ENCODE peak calls at places on chromosomes 16 and 17, in eight cellular contexts. V is neural progenitor cell, P is brain microvascular endothelial cell, E is heart left ventricle, K is pancreas, S is PC-3, I is psoas muscle, R is coronary artery. F is an unnamed sample.

GRCh38 chr16:67486805-67487204 is 3.5 kb upstream of the AGRP start:
- DNase-seq in V (no peak), P (no peak), E (no peak), K (no peak), S (no peak), I (no peak), R (no peak), F (no peak)

GRCh38 chr16:80151706-80152073 is 389.1 kb upstream of the DYNLRB2 start:
- DNase-seq in V (no peak), P (no peak), E (no peak), K (no peak), S (no peak), I (no peak), R (no peak), F (no peak)

GRCh38 chr16:70703041-70703834 is 17.4 kb upstream of the MTSS2 start:
- DNase-seq in V (peak; percentile 55), P (peak; percentile 71), E (peak; percentile 78), K (no peak), S (no peak), I (peak; percentile 75), R (peak; percentile 93), F (no peak)

GRCh38 chr16:48963306-48963705 is 318.3 kb downstream of the CBLN1 start:
- DNase-seq in V (no peak), P (no peak), E (peak; percentile 28), K (no peak), S (peak; percentile 85), I (no peak), R (no peak), F (no peak)

GRCh38 chr17:57557363-57557762 is 187.7 kb downstream of the CCDC182 start:
- DNase-seq in V (no peak), P (no peak), E (no peak), K (no peak), S (peak; percentile 11), I (no peak), R (no peak), F (no peak)

GRCh38 chr16:85611205-85611454 is 2.0 kb upstream of the GSE1 start:
- DNase-seq in V (peak; percentile 76), P (no peak), E (no peak), K (no peak), S (no peak), I (no peak), R (no peak), F (no peak)

GRCh38 chr16:30875881-30876791 is 17.7 kb downstream of the BCL7C start:
- DNase-seq in V (peak; percentile 31), P (no peak), E (no peak), K (no peak), S (no peak), I (no peak), R (no peak), F (no peak)

GRCh38 chr17:45366049-45366448 is 49.2 kb upstream of the MAP3K14 start:
- DNase-seq in V (no peak), P (no peak), E (no peak), K (no peak), S (no peak), I (no peak), R (peak; percentile 31), F (peak; percentile 17)

GRCh38 chr16:14249291-14250032 is 178.3 kb downstream of the MRTFB start:
- DNase-seq in V (peak; percentile 39), P (peak; percentile 43), E (no peak), K (peak; percentile 51), S (peak; percentile 54), I (no peak), R (no peak), F (no peak)

GRCh38 chr17:77036841-77037381 is 103.9 kb upstream of the SEC14L1 start:
- DNase-seq in V (no peak), P (no peak), E (no peak), K (no peak), S (no peak), I (no peak), R (no peak), F (no peak)

GRCh38 chr17:44354582-44355309 is 8.9 kb downstream of the FAM171A2 start:
- DNase-seq in V (peak; percentile 91), P (no peak), E (no peak), K (no peak), S (no peak), I (peak; percentile 58), R (no peak), F (peak; percentile 73)

GRCh38 chr17:18992454-18993130 is 12.0 kb downstream of the FAM83G start:
- DNase-seq in V (no peak), P (no peak), E (no peak), K (no peak), S (no peak), I (no peak), R (no peak), F (peak; percentile 81)

GRCh38 chr16:56518435-56518834 is 1.4 kb downstream of the BBS2 start:
- DNase-seq in V (no peak), P (no peak), E (no peak), K (no peak), S (peak; percentile 81), I (no peak), R (no peak), F (no peak)

GRCh38 chr16:66370786-66371684 is 4.5 kb downstream of the CDH5 start:
- DNase-seq in V (no peak), P (no peak), E (no peak), K (no peak), S (no peak), I (no peak), R (peak; percentile 62), F (no peak)

GRCh38 chr16:51383909-51384308 is 232.8 kb upstream of the SALL1 start:
- DNase-seq in V (no peak), P (no peak), E (no peak), K (no peak), S (no peak), I (no peak), R (no peak), F (no peak)

GRCh38 chr17:45837187-45837586 is 7.5 kb upstream of the SPPL2C start:
- DNase-seq in V (no peak), P (no peak), E (no peak), K (no peak), S (no peak), I (no peak), R (no peak), F (no peak)

GRCh38 chr16:66399930-66400329 is 27.2 kb upstream of the BEAN1 start:
- DNase-seq in V (peak; percentile 34), P (no peak), E (peak; percentile 72), K (no peak), S (no peak), I (no peak), R (no peak), F (no peak)

GRCh38 chr16:30027588-30028437 is 3.3 kb downstream of the TLCD3B start:
- DNase-seq in V (no peak), P (no peak), E (no peak), K (no peak), S (no peak), I (no peak), R (no peak), F (no peak)

GRCh38 chr17:6674586-6674985 is 23.0 kb downstream of the C17orf100 start:
- DNase-seq in V (no peak), P (no peak), E (no peak), K (no peak), S (no peak), I (no peak), R (no peak), F (no peak)

GRCh38 chr17:46770818-46771600 is 47.5 kb downstream of the WNT3 start:
- DNase-seq in V (peak; percentile 92), P (no peak), E (peak; percentile 50), K (peak; percentile 26), S (peak; percentile 84), I (peak; percentile 33), R (no peak), F (peak; percentile 80)

GRCh38 chr17:40168262-40168832 is 8.9 kb upstream of the RAPGEFL1 start:
- DNase-seq in V (peak; percentile 77), P (peak; percentile 54), E (no peak), K (peak; percentile 51), S (peak; percentile 65), I (no peak), R (no peak), F (peak; percentile 50)

GRCh38 chr17:17467720-17468119 is 9.1 kb upstream of the MED9 start:
- DNase-seq in V (no peak), P (no peak), E (no peak), K (no peak), S (peak; percentile 78), I (no peak), R (no peak), F (no peak)

GRCh38 chr17:64037802-64038201 is 17.4 kb upstream of the ICAM2 start:
- DNase-seq in V (no peak), P (no peak), E (no peak), K (no peak), S (no peak), I (no peak), R (no peak), F (no peak)

GRCh38 chr17:75557075-75557851 is 30.3 kb upstream of the MYO15B start:
- DNase-seq in V (no peak), P (peak; percentile 5), E (no peak), K (peak; percentile 99), S (peak; percentile 78), I (no peak), R (no peak), F (peak; percentile 87)

GRCh38 chr16:56327929-56328258 is 97.5 kb downstream of the AMFR start:
- DNase-seq in V (no peak), P (no peak), E (no peak), K (no peak), S (no peak), I (no peak), R (no peak), F (no peak)

GRCh38 chr17:38428643-38429371 is 543 bp downstream of the ARHGAP23 start:
- DNase-seq in V (peak; percentile 58), P (no peak), E (peak; percentile 86), K (peak; percentile 40), S (peak; percentile 31), I (peak; percentile 73), R (no peak), F (peak; percentile 76)
- H3K4me3 ChIP-seq in V (peak overlapping the region; percentile 66), P (peak overlapping the region; percentile 72), E (peak overlapping the region; percentile 90), K (peak overlapping the region; percentile 66), S (peak overlapping the region; percentile 82), I (peak overlapping the region; percentile 95), R (peak overlapping the region; percentile 100), F (peak overlapping the region; percentile 85)

GRCh38 chr16:2243031-2243528 is 6.8 kb downstream of the DNASE1L2 start:
- DNase-seq in V (no peak), P (no peak), E (peak; percentile 22), K (no peak), S (no peak), I (no peak), R (no peak), F (no peak)
- TF ChIP-seq CTCF in V (peak; percentile 7), P (peak; percentile 9), E (no peak), K (no peak), S (peak; percentile 11), I (no peak), R (no peak), F (no peak)

GRCh38 chr17:74429604-74430384 is 2.1 kb upstream of the GPRC5C start:
- DNase-seq in V (peak; percentile 49), P (no peak), E (no peak), K (no peak), S (peak; percentile 28), I (no peak), R (no peak), F (peak; percentile 82)
- H3K27ac ChIP-seq in V (no peak overlapping the region), P (no peak overlapping the region), E (peak overlapping the region; percentile 88), K (peak overlapping the region; percentile 99), S (peak overlapping the region; percentile 99), I (peak overlapping the region; percentile 98), R (peak overlapping the region; percentile 98), F (peak overlapping the region; percentile 95)

DNA sequence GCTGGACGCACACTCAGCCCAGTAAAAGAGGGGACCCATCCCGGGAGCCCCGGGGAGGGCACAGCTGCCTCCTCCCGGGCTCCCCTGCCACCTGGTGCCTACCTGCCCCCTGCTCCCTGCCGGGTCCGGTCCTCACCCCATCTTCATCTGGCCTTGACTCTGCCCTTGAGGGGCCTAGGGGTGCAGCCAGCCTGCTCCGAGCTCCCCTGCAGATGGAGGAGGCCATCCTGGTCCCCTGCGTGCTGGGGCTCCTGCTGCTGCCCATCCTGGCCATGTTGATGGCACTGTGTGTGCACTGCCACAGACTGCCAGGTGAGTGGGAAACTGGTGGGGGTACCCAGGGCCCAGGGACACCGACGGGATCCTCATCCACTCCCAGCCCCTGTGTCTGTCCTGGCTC is 354 bp downstream of the LAT start:
- DNase-seq in V (no peak), P (no peak), E (no peak), K (no peak), S (no peak), I (no peak), R (no peak), F (no peak)
- H3K4me3 ChIP-seq in V (no peak overlapping the region), P (no peak overlapping the region), E (peak overlapping the region; percentile 61), K (no peak overlapping the region), S (no peak overlapping the region), I (no peak overlapping the region), R (no peak overlapping the region), F (peak overlapping the region; percentile 40)

F was measured in upper lobe of right lung.